ENCODE peak calls at places on chromosomes 16 and 17, in nine cellular contexts. Z is lung, J is H7, R is GM06990, M is psoas muscle, A is bronchial epithelial cell, S is uterus, H is HCT116, T is tibial artery. F is an unnamed sample.

GRCh38 chr17:65022751-65023421 is 33.7 kb downstream of the GNA13 start:
- DNase-seq in Z (no peak), J (no peak), R (peak; percentile 80), M (no peak), A (peak; percentile 97), S (no peak), H (peak; percentile 32), T (no peak), F (no peak)

GRCh38 chr16:70800306-70800705 is 652 bp downstream of the VAC14 start:
- DNase-seq in Z (no peak), J (no peak), R (no peak), M (no peak), A (no peak), S (no peak), H (no peak), T (no peak), F (no peak)

GRCh38 chr17:21127508-21128077 is 829 bp downstream of the DHRS7B start:
- DNase-seq in Z (no peak), J (no peak), R (no peak), M (no peak), A (peak; percentile 21), S (no peak), H (no peak), T (no peak), F (no peak)

GRCh38 chr16:70788668-70789161 is 12.2 kb downstream of the VAC14 start:
- DNase-seq in Z (no peak), J (no peak), R (no peak), M (no peak), A (no peak), S (no peak), H (no peak), T (no peak), F (no peak)

GRCh38 chr16:66668777-66669444 is 27.6 kb downstream of the CMTM4 start:
- DNase-seq in Z (no peak), J (no peak), R (no peak), M (no peak), A (no peak), S (no peak), H (no peak), T (no peak), F (no peak)

GRCh38 chr17:46851029-46851741 is at the start of gene WNT9B:
- DNase-seq in Z (no peak), J (peak; percentile 98), R (no peak), M (no peak), A (no peak), S (no peak), H (no peak), T (no peak), F (no peak)

GRCh38 chr17:19948100-19948943 is 29.3 kb downstream of the AKAP10 start:
- DNase-seq in Z (no peak), J (peak; percentile 20), R (no peak), M (no peak), A (no peak), S (no peak), H (no peak), T (no peak), F (no peak)

GRCh38 chr17:29019475-29020181 is 13.8 kb upstream of the SEZ6 start:
- DNase-seq in Z (no peak), J (peak; percentile 88), R (no peak), M (no peak), A (no peak), S (no peak), H (no peak), T (no peak), F (no peak)

GRCh38 chr17:41617698-41618097 is 5.1 kb upstream of the KRT16 start:
- DNase-seq in Z (no peak), J (peak; percentile 36), R (no peak), M (no peak), A (peak; percentile 83), S (no peak), H (no peak), T (no peak), F (no peak)

GRCh38 chr16:67855789-67856188 is 8.3 kb upstream of the CENPT start:
- DNase-seq in Z (no peak), J (no peak), R (no peak), M (peak; percentile 49), A (no peak), S (no peak), H (no peak), T (no peak), F (no peak)

GRCh38 chr16:85168732-85169256 is 56.5 kb upstream of the CIBAR2 start:
- DNase-seq in Z (no peak), J (peak; percentile 99), R (no peak), M (peak; percentile 89), A (no peak), S (peak; percentile 78), H (no peak), T (peak; percentile 83), F (no peak)

GRCh38 chr16:56332464-56333079 is 92.8 kb downstream of the AMFR start:
- DNase-seq in Z (peak; percentile 46), J (peak; percentile 87), R (no peak), M (peak; percentile 85), A (no peak), S (peak; percentile 25), H (peak; percentile 65), T (no peak), F (no peak)

GRCh38 chr16:75570351-75571104 is 4.3 kb downstream of the GABARAPL2 start:
- DNase-seq in Z (no peak), J (no peak), R (no peak), M (no peak), A (no peak), S (no peak), H (no peak), T (no peak), F (no peak)

GRCh38 chr16:19458722-19459379 is 41.2 kb downstream of the TMC5 start:
- DNase-seq in Z (no peak), J (no peak), R (no peak), M (no peak), A (no peak), S (no peak), H (no peak), T (no peak), F (no peak)

GRCh38 chr16:10951016-10951415 is 6.7 kb downstream of the CLEC16A start:
- DNase-seq in Z (no peak), J (no peak), R (no peak), M (no peak), A (no peak), S (no peak), H (no peak), T (no peak), F (no peak)

DNA sequence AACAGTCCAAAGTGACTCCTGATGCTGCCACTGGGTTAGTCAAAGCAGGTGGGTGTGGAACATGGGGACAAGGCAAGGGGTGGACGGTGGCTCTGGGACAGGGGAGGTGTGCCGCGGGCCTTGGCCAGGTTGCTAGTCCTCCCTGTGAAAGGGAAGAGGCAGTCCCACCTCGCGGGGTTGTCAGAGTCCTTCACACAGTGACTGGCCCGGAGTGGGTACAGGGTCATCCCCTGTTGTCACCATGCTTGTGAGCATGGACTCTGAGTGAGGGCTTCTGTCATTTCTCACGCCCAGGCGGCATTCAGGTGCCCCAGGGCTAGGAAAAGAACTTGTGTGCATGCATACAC is 3.1 kb upstream of the ZNF469 start:
- DNase-seq in Z (no peak), J (no peak), R (no peak), M (peak; percentile 46), A (no peak), S (no peak), H (no peak), T (peak; percentile 62), F (no peak)
- H3K27me3 ChIP-seq in Z (no peaks in the 10 kb centered on the region), J (peaks cover 20% of the 10 kb centered on the region), R (no peaks in the 10 kb centered on the region), M (no peaks in the 10 kb centered on the region), A (peaks cover 11% of the 10 kb centered on the region), S (no peaks in the 10 kb centered on the region), H (no peaks in the 10 kb centered on the region), T (peaks cover 12% of the 10 kb centered on the region), F (peaks cover 15% of the 10 kb centered on the region)

GRCh38 chr16:30574678-30575077 is 3.2 kb upstream of the ZNF688 start:
- DNase-seq in Z (no peak), J (no peak), R (no peak), M (no peak), A (no peak), S (no peak), H (no peak), T (no peak), F (no peak)
- H3K4me3 ChIP-seq in Z (no peak overlapping the region), J (no peak overlapping the region), R (no peak overlapping the region), M (no peak overlapping the region), A (no peak overlapping the region), S (no peak overlapping the region), H (no peak overlapping the region), T (no peak overlapping the region), F (no peak overlapping the region)

GRCh38 chr16:73032548-73033270 is 15.2 kb downstream of the ZFHX3 start:
- DNase-seq in Z (no peak), J (peak; percentile 76), R (peak; percentile 44), M (no peak), A (no peak), S (no peak), H (no peak), T (peak; percentile 72), F (no peak)
- H3K27me3 ChIP-seq in Z (no peaks in the 10 kb centered on the region), J (peaks cover 78% of the 10 kb centered on the region), R (no peaks in the 10 kb centered on the region), M (no peaks in the 10 kb centered on the region), A (no peaks in the 10 kb centered on the region), S (no peaks in the 10 kb centered on the region), H (no peaks in the 10 kb centered on the region), T (no peaks in the 10 kb centered on the region), F (peaks cover 5% of the 10 kb centered on the region)

GRCh38 chr17:78774456-78774855 is 7.6 kb downstream of the CYTH1 start:
- DNase-seq in Z (no peak), J (no peak), R (no peak), M (no peak), A (no peak), S (no peak), H (no peak), T (no peak), F (no peak)
- H3K4me3 ChIP-seq in Z (no peak overlapping the region), J (no peak overlapping the region), R (peak overlapping the region; percentile 66), M (peak overlapping the region; percentile 34), A (no peak overlapping the region), S (no peak overlapping the region), H (no peak overlapping the region), T (no peak overlapping the region), F (peak overlapping the region; percentile 48)

DNA sequence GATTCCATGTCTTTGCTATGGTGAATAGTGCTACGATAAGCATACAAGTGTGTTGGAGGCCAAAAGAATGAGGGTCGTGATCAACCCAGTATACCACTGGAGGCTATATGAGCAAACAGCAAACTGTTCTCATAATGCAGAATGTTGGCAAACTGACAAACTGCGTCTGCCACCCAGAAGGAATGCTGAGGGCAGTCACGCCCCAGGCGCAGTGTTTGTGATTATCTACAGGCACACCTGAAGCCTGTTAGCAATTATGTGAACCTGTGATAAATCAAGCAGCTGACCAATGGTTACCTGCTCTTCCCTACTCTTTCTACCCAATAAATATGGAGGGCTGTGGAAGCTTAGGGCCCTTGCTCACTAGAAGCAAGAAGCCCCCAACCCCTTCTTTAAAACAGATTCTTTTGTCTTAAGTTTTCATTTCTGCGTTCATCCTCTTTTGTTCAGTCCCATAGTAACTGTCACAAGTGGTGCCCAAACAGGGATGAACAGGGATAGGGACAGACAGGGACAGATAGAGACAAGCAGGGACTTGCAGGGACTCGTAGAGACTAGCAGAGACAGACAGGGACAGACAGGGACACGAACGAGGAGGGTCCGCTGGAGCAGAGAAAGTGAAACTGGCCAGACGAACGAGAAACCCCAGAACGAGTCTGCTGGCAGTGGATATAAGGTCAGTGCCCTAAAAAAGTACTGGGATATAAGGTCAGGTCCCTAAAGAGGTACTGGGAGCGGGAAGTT is 25.1 kb downstream of the CD300LG start:
- DNase-seq in Z (peak; percentile 39), J (peak; percentile 7), R (no peak), M (no peak), A (peak; percentile 34), S (no peak), H (no peak), T (no peak), F (no peak)
- H3K27me3 ChIP-seq in Z (no peaks in the 10 kb centered on the region), J (no peaks in the 10 kb centered on the region), R (peaks cover 3% of the 10 kb centered on the region), M (peaks cover 8% of the 10 kb centered on the region), A (peaks cover 7% of the 10 kb centered on the region), S (no peaks in the 10 kb centered on the region), H (no peaks in the 10 kb centered on the region), T (peaks cover 15% of the 10 kb centered on the region), F (no peaks in the 10 kb centered on the region)

GRCh38 chr16:2857451-2858244 is at the start of gene PRSS22:
- DNase-seq in Z (peak; percentile 72), J (peak; percentile 82), R (no peak), M (peak; percentile 44), A (peak; percentile 27), S (no peak), H (no peak), T (peak; percentile 41), F (no peak)
- H3K4me3 ChIP-seq in Z (peak within 1 kb of the TSS; percentile 45), J (peak within 1 kb of the TSS; percentile 47), R (no peak within 1 kb of the TSS), M (no peak within 1 kb of the TSS), A (peak within 1 kb of the TSS; percentile 47), S (no peak within 1 kb of the TSS), H (peak within 1 kb of the TSS; percentile 69), T (no peak within 1 kb of the TSS), F (peak within 1 kb of the TSS; percentile 50)

F was measured in effector memory CD4-positive, alpha-beta T cell.